ENCODE peak calls at places on chromosomes 5 and 9, in eight cellular contexts. R, N, I, X, O, C, S and L are unnamed samples.

GRCh38 chr5:9373586-9373985 is 172.3 kb downstream of the SEMA5A start:
- DNase-seq in R (peak), N (no peak), I (no peak), X (no peak), O (no peak), C (no peak), S (no peak), L (no peak)

GRCh38 chr9:133606722-133607053 is 2.5 kb downstream of the FAM163B start:
- DNase-seq in R (no peak), N (no peak), I (no peak), X (no peak), O (no peak), C (no peak), S (no peak), L (no peak)

GRCh38 chr5:164663223-164663989 is 1158.0 kb downstream of the MAT2B start:
- DNase-seq in R (peak), N (peak), I (no peak), X (no peak), O (no peak), C (no peak), S (no peak), L (no peak)

GRCh38 chr9:38339087-38339486 is 53.4 kb upstream of the ALDH1B1 start:
- DNase-seq in R (peak), N (no peak), I (peak), X (no peak), O (no peak), C (no peak), S (no peak), L (peak)

GRCh38 chr5:97192580-97193421 is 9.8 kb upstream of the RIOK2 start:
- DNase-seq in R (peak), N (peak), I (no peak), X (no peak), O (no peak), C (peak), S (no peak), L (peak)

GRCh38 chr5:2896371-2897275 is 145.1 kb upstream of the IRX2 start:
- DNase-seq in R (no peak), N (no peak), I (no peak), X (no peak), O (no peak), C (no peak), S (no peak), L (no peak)

GRCh38 chr5:65873181-65873580 is 53.2 kb upstream of the ERBIN start:
- DNase-seq in R (peak), N (peak), I (peak), X (no peak), O (no peak), C (no peak), S (no peak), L (peak)

GRCh38 chr9:111903996-111904395 is 7.4 kb downstream of the UGCG start:
- DNase-seq in R (no peak), N (no peak), I (no peak), X (no peak), O (no peak), C (no peak), S (no peak), L (no peak)